ENCODE peak calls at places on chromosome 5, in seven cellular contexts. M is CD8-positive, alpha-beta T cell; J is suprapubic skin; I is CD4-positive, alpha-beta T cell; D is prostate gland; X is naive thymus-derived CD4-positive, alpha-beta T cell; E is cardiac muscle cell. A is an unnamed sample.
A peak's percentile ranks its signal among the peaks of the same experiment; 100 is the strongest.

GRCh38 chr5:103881560-103881959 is 319.0 kb upstream of the NUDT12 start:
- DNase-seq in E (no peak), D (no peak), J (no peak), X (no peak), I (no peak), M (no peak), A (no peak)

GRCh38 chr5:1538741-1539392 is 15.1 kb upstream of the LPCAT1 start:
- DNase-seq in D (no peak), E (no peak), J (peak; percentile 43), M (no peak), I (no peak), X (no peak), A (no peak)

GRCh38 chr5:32069396-32069795 is 104.7 kb downstream of the GOLPH3 start:
- DNase-seq in X (no peak), M (no peak), I (no peak), E (no peak), J (no peak), D (no peak), A (no peak)

GRCh38 chr5:10652151-10652550 is 88.3 kb downstream of the ANKRD33B start:
- DNase-seq in M (no peak), E (no peak), J (peak; percentile 76), I (no peak), X (no peak), D (no peak), A (no peak)

GRCh38 chr5:139696894-139697658 is 48.9 kb downstream of the CXXC5 start:
- DNase-seq in J (no peak), I (peak; percentile 5), D (peak; percentile 55), E (peak; percentile 87), M (no peak), X (no peak), A (peak; percentile 59)

GRCh38 chr5:53508125-53508524 is 27.7 kb downstream of the FST start:
- DNase-seq in X (no peak), M (no peak), I (no peak), E (no peak), D (no peak), J (no peak), A (no peak)

GRCh38 chr5:139856694-139857093 is 61.1 kb downstream of the PSD2 start:
- DNase-seq in D (no peak), J (no peak), I (no peak), X (no peak), M (no peak), E (no peak), A (no peak)

GRCh38 chr5:107670028-107670926 is 460 bp downstream of the EFNA5 start:
- DNase-seq in M (no peak), X (no peak), I (no peak), E (peak; percentile 48), J (peak; percentile 80), D (peak; percentile 7), A (no peak)

GRCh38 chr5:78008356-78008967 is 232.3 kb upstream of the TBCA start:
- DNase-seq in X (no peak), I (no peak), D (no peak), E (peak; percentile 70), M (no peak), J (no peak), A (no peak)

GRCh38 chr5:125865166-125865815 is 557.9 kb upstream of the GRAMD2B start:
- DNase-seq in J (no peak), X (no peak), I (no peak), M (no peak), D (no peak), E (peak; percentile 57), A (no peak)

GRCh38 chr5:7325975-7326911 is 69.7 kb upstream of the ADCY2 start:
- DNase-seq in I (no peak), D (no peak), M (no peak), J (peak; percentile 81), X (no peak), E (no peak), A (no peak)

GRCh38 chr5:32984851-32985250 is 273.7 kb downstream of the NPR3 start:
- DNase-seq in I (no peak), E (no peak), X (no peak), J (no peak), D (no peak), M (no peak), A (no peak)

GRCh38 chr5:150517272-150518152 is 9.6 kb downstream of the NDST1 start:
- DNase-seq in I (no peak), M (no peak), D (no peak), E (peak; percentile 95), J (no peak), X (no peak), A (no peak)

GRCh38 chr5:33969572-33970452 is 14.7 kb downstream of the SLC45A2 start:
- DNase-seq in D (no peak), M (no peak), I (no peak), X (no peak), E (peak; percentile 77), J (no peak), A (peak; percentile 47)

GRCh38 chr5:36696059-36696673 is 89.8 kb downstream of the SLC1A3 start:
- DNase-seq in I (peak; percentile 5), J (no peak), X (peak; percentile 4), M (no peak), E (peak; percentile 77), D (peak; percentile 66), A (peak; percentile 11)

GRCh38 chr5:100647461-100648230 is 112.5 kb downstream of the FAM174A start:
- DNase-seq in J (no peak), E (peak; percentile 33), M (no peak), I (peak; percentile 2), D (peak; percentile 67), X (no peak), A (no peak)

GRCh38 chr5:60992871-60993270 is 47.9 kb downstream of the NDUFAF2 start:
- DNase-seq in J (no peak), I (no peak), M (no peak), D (no peak), E (no peak), X (no peak), A (no peak)

GRCh38 chr5:42396111-42396510 is 27.1 kb upstream of the GHR start:
- DNase-seq in X (no peak), E (no peak), I (no peak), D (no peak), J (no peak), M (no peak), A (no peak)

GRCh38 chr5:10712574-10713366 is 48.3 kb downstream of the DAP start:
- DNase-seq in X (no peak), E (no peak), M (no peak), I (no peak), D (no peak), J (no peak), A (no peak)

DNA sequence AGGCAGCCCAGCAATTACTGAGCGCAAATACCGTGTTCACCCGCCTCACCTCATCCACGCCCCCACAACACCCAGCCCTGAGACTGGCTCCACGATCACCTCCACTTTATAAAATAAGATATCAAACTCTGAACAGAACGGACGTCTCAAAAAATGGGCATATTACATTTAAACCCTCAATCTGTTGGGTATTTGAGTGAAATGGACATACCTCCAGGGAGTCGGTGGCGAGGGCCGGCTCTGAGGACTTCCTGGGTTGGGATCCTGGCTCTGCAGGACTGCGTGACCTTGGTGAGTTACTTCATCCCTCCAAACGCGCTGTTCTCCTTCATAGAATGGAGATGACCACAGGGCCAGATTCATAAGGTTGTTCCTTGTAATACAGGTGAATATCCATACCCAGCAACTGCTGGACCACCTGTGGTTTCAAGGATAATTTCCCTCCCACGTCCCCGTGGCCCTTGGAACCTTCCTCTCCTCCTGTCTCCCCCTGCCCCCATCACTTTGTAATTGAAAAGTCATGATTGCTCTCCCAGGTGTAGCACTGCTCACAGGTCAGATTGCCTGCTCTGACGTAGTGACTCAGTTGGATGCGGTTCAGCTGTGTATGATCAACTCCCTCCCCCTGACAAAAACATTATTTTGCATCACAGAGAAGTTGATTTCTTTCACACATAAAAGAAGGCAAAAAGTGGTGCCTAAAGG is 135.6 kb downstream of the KCNIP1 start:
- DNase-seq in E (no peak), I (no peak), J (no peak), D (no peak), X (no peak), M (no peak), A (no peak)
- H3K27me3 ChIP-seq in E (peaks cover 3% of the 10 kb centered on the region), I (peaks cover 8% of the 10 kb centered on the region), J (peaks cover 10% of the 10 kb centered on the region), D (peaks cover 4% of the 10 kb centered on the region), X (no peaks in the 10 kb centered on the region), M (no peaks in the 10 kb centered on the region), A (no peaks in the 10 kb centered on the region)

DNA sequence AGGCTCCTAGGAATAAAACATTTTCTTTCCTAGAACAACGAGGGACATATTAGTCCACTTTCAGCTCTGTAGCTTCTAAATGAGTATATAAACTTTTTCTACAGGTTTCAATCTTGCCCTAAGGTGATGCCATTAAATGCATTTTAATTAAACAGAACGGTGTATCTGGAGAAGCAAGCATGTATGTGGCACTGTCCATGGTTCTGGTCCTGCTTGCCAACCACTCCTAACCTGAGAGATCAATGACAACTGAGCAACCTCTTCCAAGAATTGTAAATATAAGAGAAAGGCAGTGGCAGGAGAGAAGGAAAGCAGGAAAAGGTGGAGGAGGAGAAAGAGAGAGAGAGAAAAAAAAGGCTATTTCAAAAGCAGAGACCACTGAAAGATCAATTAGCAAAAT is 95.6 kb upstream of the SPOCK1 start:
- DNase-seq in D (no peak), J (no peak), M (no peak), I (no peak), E (peak; percentile 23), X (no peak), A (no peak)
- H3K27me3 ChIP-seq in D (no peaks in the 10 kb centered on the region), J (peaks cover 15% of the 10 kb centered on the region), M (no peaks in the 10 kb centered on the region), I (peaks cover 9% of the 10 kb centered on the region), E (peaks cover 16% of the 10 kb centered on the region), X (no peaks in the 10 kb centered on the region), A (peaks cover 7% of the 10 kb centered on the region)

GRCh38 chr5:175250426-175250825 is 193.6 kb downstream of the DRD1 start:
- DNase-seq in D (no peak), J (no peak), E (no peak), X (no peak), I (no peak), M (no peak), A (no peak)

GRCh38 chr5:175254155-175254554 is 189.8 kb downstream of the DRD1 start:
- DNase-seq in X (no peak), E (peak; percentile 6), M (no peak), D (peak; percentile 35), I (no peak), J (no peak), A (no peak)

GRCh38 chr5:175252234-175252805 is 191.7 kb downstream of the DRD1 start:
- DNase-seq in E (no peak), I (no peak), X (no peak), D (no peak), J (no peak), M (no peak), A (no peak)

GRCh38 chr5:175257128-175257846 is 186.7 kb downstream of the DRD1 start:
- DNase-seq in J (no peak), I (no peak), E (no peak), X (no peak), M (no peak), D (no peak), A (no peak)

DNA sequence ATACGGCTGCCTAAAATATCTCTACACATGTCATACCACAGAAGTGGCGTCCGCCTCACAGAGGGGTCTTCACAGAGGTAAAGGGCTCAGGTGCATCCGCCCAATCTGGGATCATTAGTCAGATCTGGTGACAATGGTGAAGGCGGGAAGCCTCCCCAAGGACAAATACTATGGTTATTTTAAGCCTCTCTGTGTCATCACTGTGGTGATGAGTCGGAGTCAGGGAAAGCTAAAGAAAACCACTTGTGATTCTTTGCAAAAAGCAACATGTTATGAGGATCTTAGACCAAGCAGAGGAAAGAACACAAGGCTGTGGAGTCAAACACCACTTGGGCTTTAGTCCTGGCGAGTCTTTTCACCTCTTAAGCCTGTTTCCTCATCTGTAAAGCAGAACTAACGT is 190.4 kb downstream of the DRD1 start:
- DNase-seq in X (no peak), M (no peak), D (no peak), I (no peak), E (no peak), J (no peak), A (no peak)
- H3K27me3 ChIP-seq in X (no peaks in the 10 kb centered on the region), M (no peaks in the 10 kb centered on the region), D (no peaks in the 10 kb centered on the region), I (peaks cover 5% of the 10 kb centered on the region), E (no peaks in the 10 kb centered on the region), J (no peaks in the 10 kb centered on the region), A (peaks cover 3% of the 10 kb centered on the region)

GRCh38 chr5:130270786-130271185 is 366.5 kb downstream of the CHSY3 start:
- DNase-seq in I (no peak), J (no peak), D (no peak), E (no peak), M (no peak), X (no peak), A (no peak)
- H3K27me3 ChIP-seq in I (no peaks in the 10 kb centered on the region), J (no peaks in the 10 kb centered on the region), D (no peaks in the 10 kb centered on the region), E (peaks cover 19% of the 10 kb centered on the region), M (no peaks in the 10 kb centered on the region), X (no peaks in the 10 kb centered on the region), A (no peaks in the 10 kb centered on the region)

A was measured in CD4-positive, CD25-positive, alpha-beta regulatory T cell.